ENCODE peak calls at places on chromosomes 7 and 10, in six cellular contexts. E is breast epithelium; D is CD8-positive, alpha-beta T cell; U is upper lobe of right lung; X is lower lobe of right lung; H is right lobe of liver. K is an unnamed sample.

GRCh38 chr7:95871078-95871848 is 98.9 kb downstream of the DYNC1I1 start:
- DNase-seq in E (no peak), D (no peak), U (no peak), X (no peak), H (no peak), K (no peak)

GRCh38 chr7:158252081-158252836 is 335.4 kb downstream of the PTPRN2 start:
- DNase-seq in E (no peak), D (no peak), U (peak; percentile 54), X (no peak), H (no peak), K (no peak)

GRCh38 chr7:43756368-43757072 is 2.0 kb upstream of the BLVRA start:
- DNase-seq in E (no peak), D (no peak), U (no peak), X (no peak), H (no peak), K (no peak)

GRCh38 chr10:23319835-23320234 is 24.8 kb downstream of the C10orf67 start:
- DNase-seq in E (no peak), D (no peak), U (no peak), X (no peak), H (no peak), K (no peak)

GRCh38 chr7:64686493-64687184 is 20.7 kb downstream of the ZNF107 start:
- DNase-seq in E (peak; percentile 82), D (no peak), U (no peak), X (no peak), H (no peak), K (no peak)

GRCh38 chr10:36872702-36873393 is 252.6 kb upstream of the ANKRD30A start:
- DNase-seq in E (no peak), D (no peak), U (no peak), X (no peak), H (no peak), K (no peak)

GRCh38 chr7:128841961-128842673 is 11.9 kb downstream of the FLNC start:
- DNase-seq in E (no peak), D (no peak), U (peak; percentile 76), X (peak; percentile 63), H (peak; percentile 36), K (peak; percentile 73)

GRCh38 chr10:109957092-109957797 is 33.9 kb upstream of the XPNPEP1 start:
- DNase-seq in E (no peak), D (no peak), U (no peak), X (no peak), H (no peak), K (no peak)

GRCh38 chr10:52775132-52775647 is 2.6 kb upstream of the MBL2 start:
- DNase-seq in E (no peak), D (no peak), U (no peak), X (no peak), H (peak; percentile 46), K (no peak)

GRCh38 chr7:26284477-26284876 is 7.2 kb upstream of the SNX10 start:
- DNase-seq in E (no peak), D (no peak), U (no peak), X (no peak), H (no peak), K (no peak)

GRCh38 chr7:18708204-18708603 is 212.7 kb downstream of the HDAC9 start:
- DNase-seq in E (no peak), D (no peak), U (no peak), X (no peak), H (no peak), K (no peak)

GRCh38 chr7:27409776-27410175 is 167.2 kb downstream of the EVX1 start:
- DNase-seq in E (no peak), D (no peak), U (no peak), X (no peak), H (no peak), K (no peak)

GRCh38 chr10:115801987-115802386 is 471.0 kb downstream of the GFRA1 start:
- DNase-seq in E (no peak), D (no peak), U (no peak), X (no peak), H (no peak), K (no peak)

GRCh38 chr7:29360633-29361625 is 166.4 kb downstream of the CHN2 start:
- DNase-seq in E (peak; percentile 24), D (no peak), U (no peak), X (no peak), H (no peak), K (no peak)

GRCh38 chr10:64329510-64329909 is 808.3 kb downstream of the REEP3 start:
- DNase-seq in E (no peak), D (no peak), U (no peak), X (no peak), H (no peak), K (no peak)

GRCh38 chr10:75137533-75138438 is 26.3 kb downstream of the SAMD8 start:
- DNase-seq in E (no peak), D (no peak), U (no peak), X (no peak), H (no peak), K (no peak)

GRCh38 chr7:125606661-125607060 is 677.0 kb upstream of the POT1 start:
- DNase-seq in E (no peak), D (no peak), U (no peak), X (no peak), H (no peak), K (no peak)

GRCh38 chr7:27419581-27420177 is 177.1 kb downstream of the EVX1 start:
- DNase-seq in E (no peak), D (no peak), U (no peak), X (no peak), H (no peak), K (no peak)

GRCh38 chr7:155753446-155753965 is 58.8 kb downstream of the SHH start:
- DNase-seq in E (no peak), D (no peak), U (no peak), X (no peak), H (no peak), K (no peak)

GRCh38 chr7:106167439-106168136 is 55.5 kb upstream of the SYPL1 start:
- DNase-seq in E (no peak), D (no peak), U (no peak), X (no peak), H (no peak), K (no peak)

GRCh38 chr7:151736403-151736909 is 140.5 kb downstream of the PRKAG2 start:
- DNase-seq in E (peak; percentile 85), D (no peak), U (no peak), X (no peak), H (no peak), K (peak; percentile 88)

GRCh38 chr7:910441-910861 is 34.1 kb downstream of the GET4 start:
- DNase-seq in E (no peak), D (no peak), U (no peak), X (no peak), H (no peak), K (no peak)

GRCh38 chr7:906776-907157 is 30.4 kb downstream of the GET4 start:
- DNase-seq in E (no peak), D (no peak), U (no peak), X (no peak), H (no peak), K (no peak)

GRCh38 chr7:907158-907980 is 31.0 kb downstream of the GET4 start:
- DNase-seq in E (no peak), D (no peak), U (no peak), X (no peak), H (no peak), K (no peak)

GRCh38 chr7:909358-910329 is 33.3 kb downstream of the GET4 start:
- DNase-seq in E (no peak), D (no peak), U (peak; percentile 88), X (peak; percentile 90), H (peak; percentile 77), K (peak; percentile 72)

GRCh38 chr7:908159-908918 is 32.0 kb downstream of the GET4 start:
- DNase-seq in E (no peak), D (no peak), U (no peak), X (no peak), H (no peak), K (no peak)
- TF ChIP-seq CTCF in E (no peak), D (no peak), U (no peak), X (no peak), H (no peak), K (no peak)

DNA sequence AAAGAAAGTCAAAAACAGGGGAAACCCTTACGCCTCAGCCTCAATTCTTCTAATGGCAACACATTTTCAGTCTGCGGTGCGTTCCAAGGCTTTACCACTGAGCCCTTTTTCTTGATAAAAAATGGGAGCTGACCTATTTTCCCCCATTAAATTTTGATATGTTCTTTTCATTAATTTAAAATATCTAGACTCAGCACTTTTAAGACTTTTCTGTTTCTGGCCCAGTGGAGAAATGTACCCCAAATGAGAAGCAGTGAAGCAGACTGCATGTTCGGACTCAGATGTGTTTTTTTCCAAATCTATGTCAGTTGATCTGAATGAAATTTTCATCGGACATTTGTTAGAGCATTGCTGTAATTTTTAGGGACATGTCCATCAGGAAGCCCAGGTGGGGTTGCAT is 126.2 kb downstream of the SEC23IP start:
- DNase-seq in E (no peak), D (no peak), U (no peak), X (no peak), H (no peak), K (no peak)
- H3K4me1 ChIP-seq in E (no peaks in the 10 kb centered on the region), D (no peaks in the 10 kb centered on the region), U (no peaks in the 10 kb centered on the region), X (no peaks in the 10 kb centered on the region), H (no peaks in the 10 kb centered on the region), K (no peaks in the 10 kb centered on the region)

DNA sequence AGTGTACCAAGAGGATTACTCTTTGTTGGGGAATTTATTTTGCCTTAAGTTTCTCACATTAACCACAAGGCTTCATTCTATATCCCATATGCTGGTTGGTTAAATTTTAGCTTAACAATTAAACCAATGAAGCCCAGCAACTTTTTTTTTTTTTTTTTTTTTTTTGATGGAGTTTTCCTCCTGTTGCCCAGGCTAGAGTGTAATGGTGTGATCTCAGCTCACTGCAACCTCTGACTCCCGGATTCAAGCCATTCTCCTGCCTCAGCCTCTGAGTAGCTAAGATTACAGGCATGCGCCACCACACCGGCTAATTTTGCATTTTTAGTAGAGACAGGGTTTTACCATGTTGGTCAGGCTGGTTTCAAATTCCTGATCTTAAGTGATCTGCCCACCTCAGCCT is 75.0 kb upstream of the MKX start:
- DNase-seq in E (no peak), D (no peak), U (no peak), X (no peak), H (no peak), K (no peak)
- H3K27ac ChIP-seq in E (no peak overlapping the region), D (no peak overlapping the region), U (no peak overlapping the region), X (no peak overlapping the region), H (no peak overlapping the region), K (no peak overlapping the region)

GRCh38 chr7:73611017-73611555 is 13.2 kb downstream of the MLXIPL start:
- DNase-seq in E (no peak), D (no peak), U (no peak), X (no peak), H (no peak), K (peak; percentile 73)

GRCh38 chr7:73618538-73618937 is 5.8 kb downstream of the MLXIPL start:
- DNase-seq in E (no peak), D (no peak), U (no peak), X (no peak), H (no peak), K (no peak)

GRCh38 chr7:73612598-73613269 is 11.6 kb downstream of the MLXIPL start:
- DNase-seq in E (no peak), D (no peak), U (no peak), X (no peak), H (peak; percentile 90), K (no peak)

GRCh38 chr7:73613954-73614735 is 10.2 kb downstream of the MLXIPL start:
- DNase-seq in E (no peak), D (no peak), U (no peak), X (no peak), H (no peak), K (no peak)

DNA sequence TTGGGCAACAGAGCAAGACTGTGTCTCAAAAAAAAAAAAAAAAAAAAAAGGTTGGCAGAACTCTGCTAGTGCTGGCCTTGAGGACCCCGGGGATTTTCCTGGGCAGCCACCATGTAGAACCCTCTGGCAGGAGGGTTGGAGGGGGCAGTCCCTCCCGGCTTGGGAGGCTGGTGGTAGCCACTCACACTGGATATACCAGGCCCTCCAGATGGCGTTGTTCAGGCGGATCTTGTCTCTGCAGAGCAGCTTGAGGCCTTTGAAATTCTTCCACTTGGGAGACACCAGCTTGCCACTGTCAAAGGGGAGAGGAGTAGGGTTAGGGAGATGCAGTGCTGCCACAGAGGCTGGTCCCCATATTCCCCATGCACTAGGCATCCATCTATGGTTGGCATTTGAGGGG is 8.4 kb downstream of the MLXIPL start:
- DNase-seq in E (no peak), D (no peak), U (no peak), X (no peak), H (no peak), K (no peak)
- TF ChIP-seq CTCF in E (no peak), D (no peak), U (no peak), X (no peak), H (no peak), K (no peak)